ENCODE peak calls at places on chromosome 9, in five cellular contexts. F is H1, G is GM12878, X is NB4, Q is A549. W is an unnamed sample.

GRCh38 chr9:16628421-16628820 is 242.0 kb downstream of the BNC2 start:
- DNase-seq in F (no peak), G (no peak), X (no peak), Q (no peak), W (no peak)

GRCh38 chr9:74666625-74667316 is 169.6 kb downstream of the RORB start:
- DNase-seq in F (no peak), G (no peak), X (no peak), Q (no peak), W (no peak)

GRCh38 chr9:137280478-137281344 is 3.2 kb downstream of the TOR4A start:
- DNase-seq in F (peak), G (no peak), X (peak), Q (no peak), W (no peak)

GRCh38 chr9:79477955-79478751 is 93.6 kb upstream of the TLE4 start:
- DNase-seq in F (peak), G (no peak), X (peak), Q (peak), W (peak)

GRCh38 chr9:16928179-16928945 is 57.9 kb upstream of the BNC2 start:
- DNase-seq in F (no peak), G (no peak), X (peak), Q (peak), W (no peak)

GRCh38 chr9:121569266-121569648 is 69.6 kb upstream of the GGTA1 start:
- DNase-seq in F (no peak), G (no peak), X (no peak), Q (no peak), W (no peak)

GRCh38 chr9:114392749-114393112 is 4.9 kb upstream of the AKNA start:
- DNase-seq in F (no peak), G (no peak), X (no peak), Q (no peak), W (no peak)

GRCh38 chr9:117485176-117485575 is 70.3 kb upstream of the ASTN2 start:
- DNase-seq in F (no peak), G (no peak), X (no peak), Q (no peak), W (no peak)

GRCh38 chr9:121371495-121371911 is 1.5 kb upstream of the STOM start:
- DNase-seq in F (no peak), G (no peak), X (no peak), Q (no peak), W (no peak)

GRCh38 chr9:8188720-8189407 is 389.3 kb upstream of the DMAC1 start:
- DNase-seq in F (no peak), G (no peak), X (no peak), Q (no peak), W (no peak)

GRCh38 chr9:74940600-74940999 is 12.1 kb downstream of the C9orf40 start:
- DNase-seq in F (no peak), G (no peak), X (no peak), Q (no peak), W (peak)

GRCh38 chr9:110115341-110115820 is 92.6 kb downstream of the C9orf152 start:
- DNase-seq in F (no peak), G (no peak), X (no peak), Q (no peak), W (peak)

GRCh38 chr9:121909111-121909510 is 184.0 kb downstream of the TTLL11 start:
- DNase-seq in F (no peak), G (no peak), X (no peak), Q (no peak), W (no peak)

GRCh38 chr9:130090915-130091314 is 37.2 kb downstream of the GPR107 start:
- DNase-seq in F (no peak), G (no peak), X (no peak), Q (no peak), W (no peak)

GRCh38 chr9:33452828-33453271 is 5.5 kb upstream of the AQP3 start:
- DNase-seq in F (peak), G (no peak), X (peak), Q (peak), W (peak)

GRCh38 chr9:93606187-93606586 is 29.8 kb downstream of the PHF2 start:
- DNase-seq in F (no peak), G (no peak), X (no peak), Q (no peak), W (no peak)

GRCh38 chr9:130254753-130255637 is 10.6 kb upstream of the HMCN2 start:
- DNase-seq in F (no peak), G (no peak), X (no peak), Q (no peak), W (no peak)

GRCh38 chr9:22342489-22343217 is 104.0 kb upstream of the DMRTA1 start:
- DNase-seq in F (no peak), G (no peak), X (no peak), Q (peak), W (peak)

GRCh38 chr9:88537743-88538055 is 2.7 kb downstream of the NXNL2 start:
- DNase-seq in F (no peak), G (no peak), X (peak), Q (peak), W (no peak)

GRCh38 chr9:135939351-135940265 is 21.6 kb downstream of the UBAC1 start:
- DNase-seq in F (no peak), G (no peak), X (peak), Q (no peak), W (no peak)

GRCh38 chr9:88106492-88106891 is 31.8 kb downstream of the SPATA31C2 start:
- DNase-seq in F (no peak), G (no peak), X (peak), Q (peak), W (no peak)

GRCh38 chr9:112887377-112887776 is 3.3 kb downstream of the SLC46A2 start:
- DNase-seq in F (peak), G (no peak), X (peak), Q (peak), W (no peak)

GRCh38 chr9:15220658-15221310 is 86.2 kb downstream of the TTC39B start:
- DNase-seq in F (no peak), G (no peak), X (no peak), Q (no peak), W (no peak)

GRCh38 chr9:25584611-25585010 is 93.6 kb downstream of the TUSC1 start:
- DNase-seq in F (no peak), G (no peak), X (no peak), Q (no peak), W (no peak)

GRCh38 chr9:74662616-74663015 is 165.5 kb downstream of the RORB start:
- DNase-seq in F (no peak), G (no peak), X (no peak), Q (no peak), W (no peak)

GRCh38 chr9:28808042-28808441 is 1234.8 kb upstream of the C9orf72 start:
- DNase-seq in F (no peak), G (no peak), X (peak), Q (peak), W (no peak)

GRCh38 chr9:84711398-84711777 is 41.9 kb downstream of the NTRK2 start:
- DNase-seq in F (no peak), G (no peak), X (no peak), Q (no peak), W (no peak)

GRCh38 chr9:73054091-73054490 is 97.6 kb upstream of the ANXA1 start:
- DNase-seq in F (no peak), G (no peak), X (no peak), Q (no peak), W (no peak)

GRCh38 chr9:9913276-9913832 is 699.4 kb downstream of the PTPRD start:
- DNase-seq in F (no peak), G (no peak), X (no peak), Q (no peak), W (no peak)

GRCh38 chr9:79600466-79600865 is 28.7 kb downstream of the TLE4 start:
- DNase-seq in F (no peak), G (no peak), X (no peak), Q (no peak), W (no peak)

GRCh38 chr9:103942652-103943051 is 151.5 kb upstream of the SMC2 start:
- DNase-seq in F (no peak), G (no peak), X (no peak), Q (no peak), W (no peak)

GRCh38 chr9:101727621-101728524 is 10.6 kb downstream of the GRIN3A start:
- DNase-seq in F (no peak), G (no peak), X (peak), Q (peak), W (no peak)

GRCh38 chr9:109733690-109734089 is 46.3 kb upstream of the PALM2AKAP2 start:
- DNase-seq in F (no peak), G (no peak), X (peak), Q (no peak), W (no peak)

GRCh38 chr9:89606049-89606481 is 1.3 kb downstream of the GADD45G start:
- DNase-seq in F (no peak), G (no peak), X (peak), Q (peak), W (peak)

GRCh38 chr9:115671911-115672310 is 481.7 kb upstream of the PAPPA start:
- DNase-seq in F (no peak), G (no peak), X (no peak), Q (no peak), W (no peak)
- H3K4me3 ChIP-seq in F (no peak), G (no peak), X (no peak), Q (no peak), W (no peak)

GRCh38 chr9:224540-225520 is 10.2 kb downstream of the DOCK8 start:
- DNase-seq in F (no peak), G (no peak), X (peak), Q (peak), W (no peak)
- TF ChIP-seq MAX in F (no peak), G (no peak), X (peak), Q (no peak), W (no peak)

DNA sequence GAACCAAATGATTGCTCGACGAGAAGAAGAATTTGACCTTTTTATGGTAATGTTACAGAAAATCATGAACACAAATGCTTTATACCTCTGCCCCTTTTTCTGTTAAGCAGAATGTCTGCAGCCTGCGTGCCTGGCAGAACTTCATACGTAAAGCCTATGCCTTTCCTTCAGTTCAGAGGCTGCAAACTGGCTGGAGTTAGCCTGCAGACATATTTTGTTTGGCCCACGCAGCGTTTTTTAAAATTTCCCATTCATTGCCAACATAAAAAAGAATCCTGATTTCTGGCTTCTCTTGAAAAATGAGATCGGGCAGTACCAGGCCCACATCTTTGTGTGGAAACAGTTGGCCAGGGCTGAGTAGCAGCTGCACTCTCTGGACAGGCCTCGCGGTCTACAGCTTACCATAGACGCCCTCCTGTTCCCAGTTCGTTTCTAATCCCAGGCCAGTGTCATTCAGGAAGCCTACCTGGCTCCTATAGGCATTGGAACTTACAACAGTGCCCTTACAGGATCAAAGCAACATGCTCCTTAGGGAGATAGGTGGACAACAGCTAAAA is 104.4 kb downstream of the SMARCA2 start:
- DNase-seq in F (no peak), G (no peak), X (no peak), Q (no peak), W (no peak)
- H3K4me3 ChIP-seq in F (no peak), G (no peak), X (no peak), Q (no peak), W (no peak)

DNA sequence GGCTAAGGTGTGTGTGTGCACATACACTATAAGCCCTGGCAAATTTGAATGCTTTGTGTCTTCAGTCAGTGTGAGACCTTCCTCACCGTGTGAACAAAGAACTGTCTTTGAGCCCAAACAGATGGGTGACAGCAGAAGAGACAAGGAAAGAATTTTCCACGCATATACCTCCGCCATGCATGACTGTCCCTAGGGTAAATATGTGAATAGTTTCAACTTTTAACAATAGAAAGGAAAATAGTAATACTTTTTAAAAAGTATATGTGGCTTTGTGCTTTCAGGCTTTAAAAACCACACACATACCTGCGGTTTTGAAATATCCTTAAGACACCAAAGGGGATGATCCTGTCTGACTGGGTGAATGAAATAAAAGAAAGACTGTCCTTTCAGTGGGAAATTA is 438.6 kb upstream of the MPDZ start:
- DNase-seq in F (no peak), G (no peak), X (no peak), Q (no peak), W (no peak)
- TF ChIP-seq MAX in F (no peak), G (no peak), X (no peak), Q (no peak), W (no peak)

GRCh38 chr9:134066546-134066922 is 1.3 kb downstream of the BRD3 start:
- DNase-seq in F (no peak), G (no peak), X (peak), Q (no peak), W (peak)

GRCh38 chr9:134066923-134067851 is 639 bp downstream of the BRD3 start:
- DNase-seq in F (no peak), G (no peak), X (peak), Q (peak), W (peak)

GRCh38 chr9:134069536-134070399 is 1.9 kb upstream of the BRD3 start:
- DNase-seq in F (no peak), G (no peak), X (no peak), Q (no peak), W (no peak)

GRCh38 chr9:134068742-134069535 is 1.1 kb upstream of the BRD3 start:
- DNase-seq in F (no peak), G (no peak), X (no peak), Q (no peak), W (peak)

GRCh38 chr9:134067904-134068741 is at the start of gene BRD3:
- DNase-seq in F (peak), G (peak), X (peak), Q (peak), W (peak)
- H3K4me3 ChIP-seq in F (peak), G (peak), X (peak), Q (peak), W (peak)

GRCh38 chr9:2116073-2116472 is 100.9 kb downstream of the SMARCA2 start:
- DNase-seq in F (peak), G (no peak), X (peak), Q (peak), W (peak)
- TF ChIP-seq MAX in F (peak), G (no peak), X (no peak), Q (no peak), W (no peak)

GRCh38 chr9:127876026-127876763 is 1.3 kb downstream of the AK1 start:
- DNase-seq in F (no peak), G (no peak), X (no peak), Q (no peak), W (no peak)

GRCh38 chr9:127873223-127873691 is 4.2 kb downstream of the AK1 start:
- DNase-seq in F (peak), G (no peak), X (no peak), Q (no peak), W (no peak)

GRCh38 chr9:127873886-127874285 is 3.6 kb downstream of the AK1 start:
- DNase-seq in F (no peak), G (no peak), X (no peak), Q (no peak), W (peak)

GRCh38 chr9:127875306-127875966 is 2.0 kb downstream of the AK1 start:
- DNase-seq in F (no peak), G (no peak), X (no peak), Q (no peak), W (no peak)

DNA sequence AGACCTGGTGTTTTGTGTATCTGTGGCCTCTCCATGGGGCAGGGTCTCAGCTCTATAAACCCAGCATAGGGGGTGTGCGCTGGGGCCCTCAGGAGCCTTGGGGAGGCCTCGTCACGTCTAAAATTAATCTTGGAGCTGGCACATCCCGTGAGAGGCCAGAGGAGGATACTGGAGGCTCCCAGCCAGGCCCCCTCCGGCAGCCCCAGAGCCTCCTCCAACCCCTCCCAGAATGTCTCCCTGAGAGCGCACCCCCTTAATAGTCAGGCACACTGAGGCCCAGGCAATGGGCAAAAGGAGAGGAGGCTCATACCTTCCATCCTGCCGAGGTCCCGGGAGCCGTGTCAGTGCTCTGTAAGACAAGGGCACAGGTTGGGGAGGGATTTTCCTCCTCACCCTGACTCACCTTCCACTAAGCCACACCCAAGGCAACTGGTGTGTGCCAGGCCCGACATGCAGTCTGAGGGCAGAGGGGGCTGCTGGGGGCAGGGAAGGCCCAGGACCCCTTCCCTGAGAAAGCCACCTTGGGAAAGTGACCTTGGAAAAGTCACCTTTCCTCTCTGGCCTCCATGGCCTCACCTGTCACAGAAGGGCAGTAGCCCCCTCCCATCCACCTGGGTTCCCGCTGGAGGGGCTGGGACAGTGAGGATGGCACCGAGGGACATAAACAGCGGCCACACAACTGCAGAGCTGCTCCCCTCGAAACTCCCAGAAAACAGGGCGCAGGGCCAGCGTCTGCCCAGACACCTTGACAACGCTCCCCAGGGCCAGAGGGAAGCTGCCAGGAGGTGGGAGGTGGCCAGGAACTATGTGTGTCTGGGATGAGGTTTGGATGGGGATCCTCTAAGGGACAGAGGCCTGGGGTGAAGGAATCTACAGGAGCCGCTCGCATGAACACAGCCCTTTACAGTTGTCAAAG is 2.9 kb downstream of the AK1 start:
- DNase-seq in F (no peak), G (no peak), X (no peak), Q (no peak), W (no peak)
- H3K4me3 ChIP-seq in F (no peak), G (no peak), X (no peak), Q (no peak), W (no peak)

DNA sequence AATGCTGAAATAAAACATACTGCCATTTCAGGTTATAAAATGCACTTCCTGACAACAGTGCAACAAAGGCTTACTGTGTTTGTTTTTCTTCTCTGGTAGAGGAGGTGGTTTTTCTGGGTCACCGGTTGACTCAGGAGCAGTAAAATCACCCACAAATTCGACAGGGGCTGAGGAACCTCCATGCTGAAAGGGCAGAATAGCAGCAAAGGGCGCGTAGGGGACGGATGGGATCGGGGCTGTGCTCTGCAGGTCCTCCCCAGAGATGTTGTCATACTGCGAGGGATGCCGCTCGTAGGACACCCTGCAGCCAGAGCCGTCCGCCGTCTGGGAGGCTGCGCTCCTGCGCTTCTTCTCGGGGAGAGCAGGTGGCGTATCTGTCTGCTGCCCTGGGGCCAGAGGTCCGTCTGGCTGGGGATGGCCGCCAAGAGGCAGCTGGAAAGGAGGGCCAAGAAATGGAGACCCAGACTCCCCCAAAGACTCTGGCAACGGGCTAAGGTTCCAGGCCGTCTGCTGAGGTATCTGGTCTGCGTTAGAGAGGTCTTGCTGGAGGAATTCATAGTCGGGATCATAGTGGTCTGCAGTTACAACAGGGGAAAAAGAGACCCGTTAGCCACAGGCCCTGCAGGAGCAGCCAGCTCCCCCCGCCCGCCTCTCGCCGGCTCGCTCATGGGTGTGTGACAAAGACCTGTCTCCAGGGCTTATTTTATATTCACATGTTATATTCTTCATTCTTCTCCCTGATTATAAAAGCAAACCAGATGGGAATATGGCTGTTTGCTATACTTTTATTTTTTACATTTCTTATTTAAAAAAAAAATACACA is 80.7 kb downstream of the PRRT1B start:
- DNase-seq in F (no peak), G (no peak), X (no peak), Q (no peak), W (peak)
- TF ChIP-seq MAX in F (no peak), G (no peak), X (no peak), Q (no peak), W (no peak)

GRCh38 chr9:77926314-77926959 is 105.2 kb downstream of the GNAQ start:
- DNase-seq in F (no peak), G (no peak), X (no peak), Q (peak), W (peak)

GRCh38 chr9:77922587-77922986 is 109.0 kb downstream of the GNAQ start:
- DNase-seq in F (no peak), G (no peak), X (no peak), Q (no peak), W (no peak)

GRCh38 chr9:77929942-77930341 is 101.7 kb downstream of the GNAQ start:
- DNase-seq in F (no peak), G (no peak), X (no peak), Q (no peak), W (no peak)

GRCh38 chr9:77933019-77933418 is 98.6 kb downstream of the GNAQ start:
- DNase-seq in F (no peak), G (no peak), X (no peak), Q (no peak), W (no peak)

DNA sequence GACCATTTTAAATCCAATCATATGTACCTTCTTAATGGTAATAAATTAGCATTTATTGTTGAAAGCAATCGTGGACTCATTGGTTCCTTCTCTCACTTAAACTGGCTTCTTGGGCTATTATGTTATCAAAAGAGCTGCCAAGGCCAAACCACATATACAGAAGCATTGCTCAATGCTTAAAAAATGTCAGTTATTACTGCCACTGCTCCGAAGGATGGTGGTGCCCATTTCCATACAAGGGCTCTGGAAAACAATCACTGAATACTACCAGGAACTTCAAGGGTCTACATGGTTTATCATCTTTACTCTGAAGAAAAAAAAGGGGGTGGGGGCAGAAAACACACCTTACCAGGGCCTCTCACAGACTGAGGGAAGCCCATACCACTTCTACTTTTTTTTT is 104.3 kb downstream of the GNAQ start:
- DNase-seq in F (no peak), G (no peak), X (peak), Q (no peak), W (peak)
- H3K4me3 ChIP-seq in F (no peak), G (no peak), X (no peak), Q (no peak), W (no peak)